ENCODE peak calls at places on chromosomes 5 and 9, in seven cellular contexts. One of them, this sample, is unnamed.

GRCh38 chr9:136170291-136170901 is 34.5 kb downstream of the LHX3 start:
- DNase-seq in CD8-positive, alpha-beta T cell: peak; percentile 52
- DNase-seq in left ventricle myocardium inferior: no peak
- DNase-seq in A549: peak; percentile 36
- DNase-seq in HepG2: no peak
- DNase-seq in tibial artery: no peak
- DNase-seq in HCT116: no peak
- DNase-seq in this sample: peak; percentile 3

GRCh38 chr5:1525624-1525985 is 1.8 kb upstream of the LPCAT1 start:
- DNase-seq in tibial artery: no peak
- DNase-seq in HCT116: no peak
- DNase-seq in A549: no peak
- DNase-seq in HepG2: no peak
- DNase-seq in left ventricle myocardium inferior: no peak
- DNase-seq in CD8-positive, alpha-beta T cell: no peak
- DNase-seq in this sample: no peak

GRCh38 chr5:174720066-174720611 is 4.2 kb upstream of the MSX2 start:
- DNase-seq in HCT116: no peak
- DNase-seq in tibial artery: no peak
- DNase-seq in CD8-positive, alpha-beta T cell: no peak
- DNase-seq in HepG2: no peak
- DNase-seq in left ventricle myocardium inferior: no peak
- DNase-seq in A549: no peak
- DNase-seq in this sample: no peak

GRCh38 chr9:93114169-93114983 is 18.4 kb downstream of the CARD19 start:
- DNase-seq in HCT116: no peak
- DNase-seq in A549: no peak
- DNase-seq in tibial artery: peak; percentile 64
- DNase-seq in CD8-positive, alpha-beta T cell: no peak
- DNase-seq in HepG2: no peak
- DNase-seq in left ventricle myocardium inferior: peak; percentile 13
- DNase-seq in this sample: no peak

GRCh38 chr9:9003184-9003583 is 1203.6 kb upstream of the DMAC1 start:
- DNase-seq in HepG2: peak; percentile 16
- DNase-seq in CD8-positive, alpha-beta T cell: no peak
- DNase-seq in tibial artery: no peak
- DNase-seq in A549: peak; percentile 3
- DNase-seq in left ventricle myocardium inferior: no peak
- DNase-seq in HCT116: no peak
- DNase-seq in this sample: no peak

GRCh38 chr5:66595877-66596790 is at the start of gene MAST4:
- DNase-seq in HepG2: peak; percentile 50
- DNase-seq in left ventricle myocardium inferior: peak; percentile 95
- DNase-seq in A549: peak; percentile 83
- DNase-seq in CD8-positive, alpha-beta T cell: peak; percentile 11
- DNase-seq in HCT116: peak; percentile 16
- DNase-seq in tibial artery: peak; percentile 86
- DNase-seq in this sample: peak; percentile 93

GRCh38 chr5:74288448-74289109 is 351.9 kb downstream of the ENC1 start:
- DNase-seq in tibial artery: no peak
- DNase-seq in HCT116: no peak
- DNase-seq in CD8-positive, alpha-beta T cell: no peak
- DNase-seq in left ventricle myocardium inferior: peak; percentile 16
- DNase-seq in A549: no peak
- DNase-seq in HepG2: no peak
- DNase-seq in this sample: peak; percentile 52

GRCh38 chr9:113588936-113589335 is 125.4 kb downstream of the RGS3 start:
- DNase-seq in tibial artery: no peak
- DNase-seq in left ventricle myocardium inferior: peak; percentile 10
- DNase-seq in A549: no peak
- DNase-seq in HepG2: no peak
- DNase-seq in HCT116: no peak
- DNase-seq in CD8-positive, alpha-beta T cell: no peak
- DNase-seq in this sample: no peak

GRCh38 chr9:111102793-111103474 is 64.7 kb upstream of the LPAR1 start:
- DNase-seq in tibial artery: no peak
- DNase-seq in A549: no peak
- DNase-seq in CD8-positive, alpha-beta T cell: no peak
- DNase-seq in HepG2: no peak
- DNase-seq in left ventricle myocardium inferior: no peak
- DNase-seq in HCT116: no peak
- DNase-seq in this sample: peak; percentile 37

GRCh38 chr5:41196197-41196596 is 17.1 kb downstream of the C6 start:
- DNase-seq in tibial artery: no peak
- DNase-seq in CD8-positive, alpha-beta T cell: no peak
- DNase-seq in left ventricle myocardium inferior: no peak
- DNase-seq in HepG2: no peak
- DNase-seq in HCT116: no peak
- DNase-seq in A549: no peak
- DNase-seq in this sample: peak; percentile 50

GRCh38 chr5:54539001-54539400 is 21.4 kb downstream of the SNX18 start:
- DNase-seq in A549: no peak
- DNase-seq in CD8-positive, alpha-beta T cell: no peak
- DNase-seq in HCT116: no peak
- DNase-seq in HepG2: no peak
- DNase-seq in left ventricle myocardium inferior: no peak
- DNase-seq in tibial artery: no peak
- DNase-seq in this sample: no peak

GRCh38 chr5:114418546-114419388 is 56.9 kb downstream of the KCNN2 start:
- DNase-seq in tibial artery: no peak
- DNase-seq in left ventricle myocardium inferior: no peak
- DNase-seq in HepG2: no peak
- DNase-seq in HCT116: no peak
- DNase-seq in CD8-positive, alpha-beta T cell: no peak
- DNase-seq in A549: no peak
- DNase-seq in this sample: no peak

GRCh38 chr9:37200572-37201005 is 80.2 kb downstream of the ZCCHC7 start:
- DNase-seq in HepG2: no peak
- DNase-seq in left ventricle myocardium inferior: no peak
- DNase-seq in CD8-positive, alpha-beta T cell: no peak
- DNase-seq in A549: no peak
- DNase-seq in HCT116: no peak
- DNase-seq in tibial artery: no peak
- DNase-seq in this sample: peak; percentile 54

GRCh38 chr9:37198831-37199230 is 78.5 kb downstream of the ZCCHC7 start:
- DNase-seq in A549: no peak
- DNase-seq in HCT116: no peak
- DNase-seq in left ventricle myocardium inferior: no peak
- DNase-seq in CD8-positive, alpha-beta T cell: no peak
- DNase-seq in HepG2: no peak
- DNase-seq in tibial artery: no peak
- DNase-seq in this sample: no peak

GRCh38 chr9:37201581-37201980 is 81.2 kb downstream of the ZCCHC7 start:
- DNase-seq in HepG2: no peak
- DNase-seq in tibial artery: no peak
- DNase-seq in CD8-positive, alpha-beta T cell: no peak
- DNase-seq in A549: no peak
- DNase-seq in left ventricle myocardium inferior: no peak
- DNase-seq in HCT116: no peak
- DNase-seq in this sample: no peak

GRCh38 chr9:37198034-37198718 is 77.8 kb downstream of the ZCCHC7 start:
- DNase-seq in HCT116: no peak
- DNase-seq in CD8-positive, alpha-beta T cell: no peak
- DNase-seq in left ventricle myocardium inferior: no peak
- DNase-seq in tibial artery: no peak
- DNase-seq in HepG2: no peak
- DNase-seq in A549: no peak
- DNase-seq in this sample: peak; percentile 9

DNA sequence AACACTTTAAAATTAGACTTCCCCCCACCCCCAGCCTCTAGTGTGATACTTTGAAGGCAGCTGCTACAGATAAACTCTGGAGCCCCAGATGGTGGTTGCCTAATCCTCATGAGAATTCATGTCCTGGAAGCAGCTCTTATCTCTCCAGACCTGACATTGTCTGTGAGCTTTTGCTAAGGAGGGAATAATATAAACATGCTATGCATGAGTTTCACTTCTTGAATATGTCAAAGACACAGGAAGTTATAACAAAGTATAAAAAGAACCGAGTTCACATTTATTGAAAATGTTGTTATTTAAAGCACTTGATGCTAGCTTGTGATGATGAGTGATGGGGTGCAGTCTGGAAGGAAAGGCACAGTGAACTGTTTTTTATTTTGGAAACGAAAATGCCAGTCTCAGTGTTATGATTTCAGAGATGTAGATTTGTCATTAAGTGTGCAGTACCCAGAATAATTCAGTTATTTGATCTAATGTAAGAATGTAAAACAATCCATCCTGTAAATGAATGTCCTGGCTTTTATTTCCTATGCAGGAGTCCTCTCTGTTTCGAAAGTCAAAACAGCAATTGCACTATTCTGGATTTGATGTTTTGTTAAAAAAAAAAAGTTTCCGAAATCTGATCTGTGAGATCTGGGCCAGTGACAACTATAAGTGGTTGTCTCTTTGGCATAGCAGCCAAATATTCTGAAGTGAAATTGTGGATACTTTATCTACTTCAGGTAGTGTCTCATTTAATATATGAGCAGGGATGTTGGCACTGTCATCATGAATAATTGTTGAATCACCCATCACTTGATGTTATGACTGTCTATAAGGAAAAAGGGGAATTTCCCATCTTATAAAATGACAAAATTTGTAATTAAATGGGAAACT is 77.0 kb downstream of the ZCCHC7 start:
- DNase-seq in tibial artery: no peak
- DNase-seq in A549: no peak
- DNase-seq in HepG2: no peak
- DNase-seq in CD8-positive, alpha-beta T cell: no peak
- DNase-seq in HCT116: no peak
- DNase-seq in left ventricle myocardium inferior: no peak
- DNase-seq in this sample: peak; percentile 74
- H3K4me3 ChIP-seq in tibial artery: no peak overlapping the region
- H3K4me3 ChIP-seq in A549: no peak overlapping the region
- H3K4me3 ChIP-seq in HepG2: no peak overlapping the region
- H3K4me3 ChIP-seq in CD8-positive, alpha-beta T cell: no peak overlapping the region
- H3K4me3 ChIP-seq in HCT116: no peak overlapping the region
- H3K4me3 ChIP-seq in left ventricle myocardium inferior: no peak overlapping the region
- H3K4me3 ChIP-seq in this sample: no peak overlapping the region

DNA sequence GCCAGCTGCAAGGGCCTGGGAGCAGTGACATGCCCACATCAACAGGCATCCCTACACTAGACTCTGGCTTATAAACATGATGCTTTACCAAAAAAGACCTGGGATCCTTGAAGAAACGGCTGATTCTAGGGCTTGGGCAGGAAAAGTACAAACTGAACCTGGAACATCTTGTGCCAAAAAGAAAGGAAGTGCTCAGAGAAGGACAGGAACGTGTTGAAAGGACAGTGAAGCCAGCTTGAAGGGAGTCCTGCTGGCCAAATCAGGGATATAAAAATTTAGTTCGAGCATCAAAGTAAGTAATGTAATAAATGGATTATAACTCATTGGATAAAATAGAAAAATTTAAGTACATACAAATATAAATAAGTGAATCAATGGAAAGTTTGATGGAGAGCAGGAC is 58.1 kb downstream of the ALDH7A1 start:
- DNase-seq in A549: no peak
- DNase-seq in left ventricle myocardium inferior: no peak
- DNase-seq in tibial artery: no peak
- DNase-seq in HCT116: no peak
- DNase-seq in HepG2: no peak
- DNase-seq in CD8-positive, alpha-beta T cell: no peak
- DNase-seq in this sample: peak; percentile 28
- TF ChIP-seq CTCF in A549: no peak
- TF ChIP-seq CTCF in left ventricle myocardium inferior: no peak
- TF ChIP-seq CTCF in tibial artery: no peak
- TF ChIP-seq CTCF in HCT116: no peak
- TF ChIP-seq CTCF in HepG2: no peak
- TF ChIP-seq CTCF in CD8-positive, alpha-beta T cell: no peak
- TF ChIP-seq CTCF in this sample: peak; percentile 33

GRCh38 chr9:123927625-123928308 is 2.2 kb downstream of the DENND1A start:
- DNase-seq in CD8-positive, alpha-beta T cell: no peak
- DNase-seq in A549: no peak
- DNase-seq in left ventricle myocardium inferior: no peak
- DNase-seq in HepG2: no peak
- DNase-seq in tibial artery: no peak
- DNase-seq in HCT116: no peak
- DNase-seq in this sample: peak; percentile 66
- H3K4me3 ChIP-seq in CD8-positive, alpha-beta T cell: no peak overlapping the region
- H3K4me3 ChIP-seq in A549: peak overlapping the region; percentile 95
- H3K4me3 ChIP-seq in left ventricle myocardium inferior: peak overlapping the region; percentile 81
- H3K4me3 ChIP-seq in HepG2: peak overlapping the region; percentile 65
- H3K4me3 ChIP-seq in tibial artery: no peak overlapping the region
- H3K4me3 ChIP-seq in HCT116: no peak overlapping the region
- H3K4me3 ChIP-seq in this sample: no peak overlapping the region

GRCh38 chr9:38032266-38032830 is 36.7 kb downstream of the SHB start:
- DNase-seq in CD8-positive, alpha-beta T cell: no peak
- DNase-seq in HCT116: no peak
- DNase-seq in HepG2: no peak
- DNase-seq in A549: no peak
- DNase-seq in tibial artery: no peak
- DNase-seq in left ventricle myocardium inferior: no peak
- DNase-seq in this sample: no peak

GRCh38 chr9:38027714-38028113 is 41.3 kb downstream of the SHB start:
- DNase-seq in A549: no peak
- DNase-seq in left ventricle myocardium inferior: no peak
- DNase-seq in HepG2: no peak
- DNase-seq in CD8-positive, alpha-beta T cell: no peak
- DNase-seq in tibial artery: no peak
- DNase-seq in HCT116: no peak
- DNase-seq in this sample: no peak

GRCh38 chr9:38031594-38031993 is 37.4 kb downstream of the SHB start:
- DNase-seq in HepG2: no peak
- DNase-seq in HCT116: no peak
- DNase-seq in tibial artery: no peak
- DNase-seq in CD8-positive, alpha-beta T cell: no peak
- DNase-seq in A549: no peak
- DNase-seq in left ventricle myocardium inferior: no peak
- DNase-seq in this sample: no peak

GRCh38 chr9:38029923-38030638 is 38.9 kb downstream of the SHB start:
- DNase-seq in tibial artery: no peak
- DNase-seq in A549: no peak
- DNase-seq in HCT116: no peak
- DNase-seq in HepG2: no peak
- DNase-seq in left ventricle myocardium inferior: no peak
- DNase-seq in CD8-positive, alpha-beta T cell: no peak
- DNase-seq in this sample: no peak

GRCh38 chr9:38030658-38031057 is 38.4 kb downstream of the SHB start:
- DNase-seq in left ventricle myocardium inferior: no peak
- DNase-seq in tibial artery: no peak
- DNase-seq in HCT116: no peak
- DNase-seq in CD8-positive, alpha-beta T cell: no peak
- DNase-seq in HepG2: no peak
- DNase-seq in A549: no peak
- DNase-seq in this sample: no peak
- TF ChIP-seq CTCF in left ventricle myocardium inferior: no peak
- TF ChIP-seq CTCF in tibial artery: no peak
- TF ChIP-seq CTCF in HCT116: peak; percentile 16
- TF ChIP-seq CTCF in CD8-positive, alpha-beta T cell: no peak
- TF ChIP-seq CTCF in HepG2: no peak
- TF ChIP-seq CTCF in A549: no peak
- TF ChIP-seq CTCF in this sample: peak; percentile 22